ENCODE peak calls at places on chromosomes 2 and 18, in seven cellular contexts. O is breast epithelium, B is upper lobe of left lung, H is spleen, Z is adrenal gland, T is HepG2, Q is stomach. F is an unnamed sample.

GRCh38 chr2:160257015-160257741 is 57.1 kb upstream of the ITGB6 start:
- DNase-seq in T (no peak), O (no peak), Q (no peak), Z (no peak), B (no peak), H (no peak), F (no peak)

GRCh38 chr18:31626409-31626808 is 34.7 kb downstream of the TTR start:
- DNase-seq in H (no peak), T (peak), B (no peak), Q (no peak), Z (no peak), O (no peak), F (no peak)

GRCh38 chr2:41928593-41928992 is 119.2 kb upstream of the PKDCC start:
- DNase-seq in Q (no peak), T (no peak), H (no peak), Z (peak), B (no peak), O (no peak), F (no peak)

GRCh38 chr2:42874838-42875801 is 82.7 kb upstream of the HAAO start:
- DNase-seq in H (no peak), O (no peak), Q (peak), T (no peak), Z (peak), B (no peak), F (no peak)

GRCh38 chr2:233267516-233268245 is 16.2 kb downstream of the ATG16L1 start:
- DNase-seq in Z (no peak), Q (peak), H (peak), T (no peak), O (no peak), B (peak), F (no peak)

GRCh38 chr2:127733816-127734537 is 32.7 kb downstream of the SFT2D3 start:
- DNase-seq in Q (no peak), O (no peak), B (no peak), H (no peak), T (no peak), Z (no peak), F (no peak)

GRCh38 chr2:240226672-240227537 is 86.4 kb upstream of the OTOS start:
- DNase-seq in H (peak), B (peak), Q (peak), Z (peak), O (peak), T (no peak), F (no peak)

GRCh38 chr2:231583982-231584381 is 8.7 kb upstream of the TEX44 start:
- DNase-seq in Z (no peak), Q (no peak), T (no peak), H (no peak), O (no peak), B (no peak), F (no peak)

GRCh38 chr2:73239776-73240175 is 5.7 kb downstream of the CCT7 start:
- DNase-seq in T (no peak), Q (no peak), B (no peak), Z (no peak), H (no peak), O (no peak), F (no peak)

GRCh38 chr2:239928457-239929350 is 96.4 kb downstream of the NDUFA10 start:
- DNase-seq in O (peak), T (no peak), Z (peak), H (peak), Q (peak), B (peak), F (no peak)

GRCh38 chr18:58348947-58349346 is 279.9 kb downstream of the ALPK2 start:
- DNase-seq in B (peak), Z (no peak), Q (no peak), T (no peak), O (no peak), H (no peak), F (no peak)

GRCh38 chr2:178692845-178693244 is 114.4 kb downstream of the TTN start:
- DNase-seq in Z (no peak), Q (no peak), B (no peak), T (no peak), H (no peak), O (no peak), F (no peak)

GRCh38 chr2:14675489-14675888 is 43.0 kb downstream of the LRATD1 start:
- DNase-seq in H (no peak), B (no peak), Z (no peak), T (no peak), O (no peak), Q (no peak), F (no peak)

GRCh38 chr2:29105375-29105774 is 9.8 kb upstream of the CLIP4 start:
- DNase-seq in Z (no peak), H (no peak), T (no peak), B (no peak), Q (no peak), O (no peak), F (no peak)

GRCh38 chr18:68177807-68178702 is 536.9 kb downstream of the TMX3 start:
- DNase-seq in H (no peak), O (no peak), Z (no peak), T (peak), Q (peak), B (peak), F (no peak)

GRCh38 chr2:12428786-12429185 is 287.9 kb upstream of the TRIB2 start:
- DNase-seq in O (no peak), H (no peak), T (no peak), Z (no peak), B (no peak), Q (no peak), F (no peak)

GRCh38 chr2:62797107-62797506 is 91.6 kb downstream of the EHBP1 start:
- DNase-seq in H (no peak), Z (no peak), O (no peak), Q (no peak), B (no peak), T (no peak), F (no peak)

GRCh38 chr2:179211355-179211754 is 53.3 kb downstream of the SESTD1 start:
- DNase-seq in B (no peak), Z (no peak), Q (no peak), O (no peak), T (no peak), H (no peak), F (no peak)

GRCh38 chr2:239983004-239983778 is 42.0 kb downstream of the NDUFA10 start:
- DNase-seq in T (no peak), Q (no peak), Z (no peak), O (no peak), B (no peak), H (no peak), F (no peak)

GRCh38 chr18:24860978-24861680 is 400.7 kb downstream of the HRH4 start:
- DNase-seq in T (no peak), Z (no peak), H (no peak), B (no peak), O (no peak), Q (no peak), F (no peak)

GRCh38 chr2:21103274-21103891 is 20.4 kb upstream of the TDRD15 start:
- DNase-seq in B (no peak), H (no peak), Z (no peak), O (no peak), T (peak), Q (no peak), F (no peak)

GRCh38 chr2:174059178-174059874 is 94.2 kb upstream of the SP3 start:
- DNase-seq in Z (no peak), O (no peak), H (no peak), B (no peak), T (peak), Q (no peak), F (peak)

GRCh38 chr2:126910637-126911036 is 11.9 kb downstream of the TEX51 start:
- DNase-seq in H (no peak), O (no peak), T (no peak), Z (no peak), Q (no peak), B (no peak), F (no peak)

DNA sequence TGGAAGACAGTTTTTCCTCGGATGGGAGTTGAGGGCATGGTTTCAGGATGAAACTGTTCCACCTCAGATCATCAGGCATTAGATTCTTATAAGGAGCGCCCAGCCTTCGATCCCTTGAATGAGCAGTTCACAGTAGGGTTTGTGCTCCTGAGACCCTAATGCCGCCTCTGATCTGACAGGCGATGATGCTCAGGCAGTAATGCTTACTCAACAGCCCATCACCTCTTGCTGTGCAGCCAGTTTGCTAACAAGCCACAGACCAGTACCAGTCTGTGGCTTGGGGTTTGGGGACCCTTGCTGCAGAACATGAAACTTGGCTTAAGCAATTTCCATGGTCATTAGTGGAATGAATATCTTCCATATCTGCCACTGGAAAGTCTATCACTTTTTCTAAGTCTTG is 56.4 kb downstream of the GORASP2 start:
- DNase-seq in O (no peak), T (no peak), Q (no peak), Z (no peak), B (no peak), H (no peak), F (no peak)
- TF ChIP-seq POLR2A in O (no peak), T (no peak), Q (no peak), Z (no peak), B (no peak), H (no peak), F (no peak)

DNA sequence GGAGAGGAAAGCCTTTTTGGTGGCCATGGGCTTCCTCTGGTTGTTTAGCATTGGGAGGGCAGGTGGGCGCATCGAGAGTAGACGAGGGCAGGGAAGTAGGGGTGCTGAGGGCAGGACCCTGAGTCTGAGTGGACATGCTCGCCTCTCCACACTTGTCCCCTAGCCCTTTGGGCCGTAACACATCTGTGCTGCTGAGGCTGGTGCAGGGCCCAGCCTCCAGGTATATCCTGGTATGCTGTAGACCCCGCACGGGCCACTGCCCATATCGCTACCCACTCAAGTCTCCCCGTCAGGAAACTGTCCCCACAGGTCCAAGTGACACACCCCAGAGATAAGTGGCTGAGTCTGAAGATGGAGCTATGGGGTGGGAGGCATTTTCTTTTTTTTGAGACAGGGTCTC is 13.7 kb upstream of the CCDC74B start:
- DNase-seq in B (no peak), H (peak), Z (no peak), T (no peak), Q (no peak), O (no peak), F (no peak)
- TF ChIP-seq POLR2A in B (no peak), H (no peak), Z (no peak), T (no peak), Q (no peak), O (no peak), F (no peak)

GRCh38 chr2:86143926-86144685 is 38.1 kb downstream of the PTCD3 start:
- DNase-seq in T (no peak), O (no peak), Z (no peak), H (no peak), Q (no peak), B (no peak), F (no peak)
- TF ChIP-seq POLR2A in T (no peak), O (no peak), Z (no peak), H (no peak), Q (no peak), B (no peak), F (no peak)

GRCh38 chr2:196226058-196226747 is 54.8 kb upstream of the STK17B start:
- DNase-seq in O (no peak), B (no peak), Z (no peak), T (no peak), H (no peak), Q (no peak), F (no peak)

GRCh38 chr2:196229013-196229412 is 57.6 kb upstream of the STK17B start:
- DNase-seq in O (no peak), H (no peak), Z (no peak), B (no peak), Q (no peak), T (no peak), F (no peak)

GRCh38 chr2:196224767-196225166 is 53.4 kb upstream of the STK17B start:
- DNase-seq in B (no peak), O (no peak), H (no peak), Z (no peak), Q (no peak), T (no peak), F (no peak)

GRCh38 chr2:196220671-196221070 is 49.3 kb upstream of the STK17B start:
- DNase-seq in B (no peak), O (no peak), Q (no peak), T (no peak), H (no peak), Z (no peak), F (no peak)

DNA sequence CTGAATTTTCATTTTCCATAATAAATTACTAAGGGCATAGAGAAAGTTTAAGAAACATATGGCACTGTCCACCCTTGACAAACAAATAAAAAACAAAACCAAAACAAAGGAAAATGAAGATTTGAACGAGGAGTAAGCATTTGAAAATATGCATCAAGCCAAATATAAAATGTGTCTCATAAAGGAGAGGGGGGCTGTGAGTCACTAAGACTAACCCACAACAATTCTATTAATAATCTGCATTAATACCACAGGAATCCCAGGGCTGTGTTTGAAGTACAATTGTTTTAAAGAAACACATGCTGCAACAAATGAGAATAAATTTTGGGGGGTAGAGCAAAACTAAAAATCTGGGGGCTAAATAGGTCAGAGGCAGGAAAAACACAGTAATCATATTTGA is 53.8 kb upstream of the STK17B start:
- DNase-seq in T (no peak), Q (no peak), Z (no peak), H (no peak), B (no peak), O (no peak), F (no peak)
- TF ChIP-seq POLR2A in T (no peak), Q (no peak), Z (no peak), H (no peak), B (no peak), O (no peak), F (no peak)

F was measured in erythroblast.